ENCODE peak calls at places on chromosome 9, in seven cellular contexts. One of them, this sample, is unnamed.

GRCh38 chr9:119853126-119853525 is 483.9 kb upstream of the BRINP1 start:
- DNase-seq in heart left ventricle: no peak
- DNase-seq in breast epithelium: no peak
- DNase-seq in NCI-H345: peak
- DNase-seq in midbrain: no peak
- DNase-seq in central memory CD4-positive, alpha-beta T cell: no peak
- DNase-seq in HFFc6: no peak
- DNase-seq in this sample: no peak

GRCh38 chr9:137705906-137706305 is 87.1 kb downstream of the EHMT1 start:
- DNase-seq in heart left ventricle: no peak
- DNase-seq in breast epithelium: no peak
- DNase-seq in NCI-H345: no peak
- DNase-seq in midbrain: no peak
- DNase-seq in central memory CD4-positive, alpha-beta T cell: no peak
- DNase-seq in HFFc6: no peak
- DNase-seq in this sample: no peak

GRCh38 chr9:134318481-134318891 is 7.8 kb upstream of the RXRA start:
- DNase-seq in heart left ventricle: no peak
- DNase-seq in breast epithelium: no peak
- DNase-seq in NCI-H345: no peak
- DNase-seq in midbrain: no peak
- DNase-seq in central memory CD4-positive, alpha-beta T cell: no peak
- DNase-seq in HFFc6: no peak
- DNase-seq in this sample: no peak

GRCh38 chr9:129464972-129465833 is 155.7 kb downstream of the C9orf50 start:
- DNase-seq in heart left ventricle: peak
- DNase-seq in breast epithelium: no peak
- DNase-seq in NCI-H345: no peak
- DNase-seq in midbrain: no peak
- DNase-seq in central memory CD4-positive, alpha-beta T cell: no peak
- DNase-seq in HFFc6: peak
- DNase-seq in this sample: no peak

GRCh38 chr9:111427186-111427585 is 57.0 kb downstream of the ECPAS start:
- DNase-seq in heart left ventricle: no peak
- DNase-seq in breast epithelium: no peak
- DNase-seq in NCI-H345: no peak
- DNase-seq in midbrain: no peak
- DNase-seq in central memory CD4-positive, alpha-beta T cell: no peak
- DNase-seq in HFFc6: peak
- DNase-seq in this sample: no peak

GRCh38 chr9:133477992-133478850 is 678 bp downstream of the SLC2A6 start:
- DNase-seq in heart left ventricle: peak
- DNase-seq in breast epithelium: no peak
- DNase-seq in NCI-H345: no peak
- DNase-seq in midbrain: no peak
- DNase-seq in central memory CD4-positive, alpha-beta T cell: no peak
- DNase-seq in HFFc6: peak
- DNase-seq in this sample: no peak

GRCh38 chr9:102225806-102226441 is 487.5 kb upstream of the GRIN3A start:
- DNase-seq in heart left ventricle: no peak
- DNase-seq in breast epithelium: no peak
- DNase-seq in NCI-H345: no peak
- DNase-seq in midbrain: no peak
- DNase-seq in central memory CD4-positive, alpha-beta T cell: no peak
- DNase-seq in HFFc6: no peak
- DNase-seq in this sample: no peak

GRCh38 chr9:34046784-34047379 is 1.8 kb downstream of the UBAP2 start:
- DNase-seq in heart left ventricle: no peak
- DNase-seq in breast epithelium: no peak
- DNase-seq in NCI-H345: no peak
- DNase-seq in midbrain: no peak
- DNase-seq in central memory CD4-positive, alpha-beta T cell: no peak
- DNase-seq in HFFc6: peak
- DNase-seq in this sample: no peak

GRCh38 chr9:607417-607816 is 234.1 kb upstream of the DMRT1 start:
- DNase-seq in heart left ventricle: no peak
- DNase-seq in breast epithelium: no peak
- DNase-seq in NCI-H345: no peak
- DNase-seq in midbrain: no peak
- DNase-seq in central memory CD4-positive, alpha-beta T cell: no peak
- DNase-seq in HFFc6: no peak
- DNase-seq in this sample: no peak

GRCh38 chr9:120619751-120620655 is 40.0 kb upstream of the CDK5RAP2 start:
- DNase-seq in heart left ventricle: peak
- DNase-seq in breast epithelium: no peak
- DNase-seq in NCI-H345: peak
- DNase-seq in midbrain: peak
- DNase-seq in central memory CD4-positive, alpha-beta T cell: peak
- DNase-seq in HFFc6: peak
- DNase-seq in this sample: peak

GRCh38 chr9:103991698-103992097 is 102.4 kb upstream of the SMC2 start:
- DNase-seq in heart left ventricle: no peak
- DNase-seq in breast epithelium: no peak
- DNase-seq in NCI-H345: no peak
- DNase-seq in midbrain: no peak
- DNase-seq in central memory CD4-positive, alpha-beta T cell: no peak
- DNase-seq in HFFc6: no peak
- DNase-seq in this sample: no peak

GRCh38 chr9:18896531-18897179 is 136.4 kb downstream of the SAXO1 start:
- DNase-seq in heart left ventricle: no peak
- DNase-seq in breast epithelium: no peak
- DNase-seq in NCI-H345: no peak
- DNase-seq in midbrain: no peak
- DNase-seq in central memory CD4-positive, alpha-beta T cell: no peak
- DNase-seq in HFFc6: no peak
- DNase-seq in this sample: no peak

This sample was measured in Ammon's horn.